ENCODE peak calls at places on chromosomes 11 and 22, in seven cellular contexts. C is sigmoid colon, U is mesenchymal stem cell, E is esophagus squamous epithelium, X is Peyer's patch, T is BE2C, N is endothelial cell of umbilical vein. M is an unnamed sample.

GRCh38 chr22:50090141-50090714 is 422 bp downstream of the MOV10L1 start:
- DNase-seq in C (no peak), X (no peak), E (no peak), N (no peak), U (no peak), T (no peak), M (no peak)

GRCh38 chr11:41273908-41274307 is 185.5 kb downstream of the LRRC4C start:
- DNase-seq in T (no peak), E (no peak), X (no peak), C (no peak), U (no peak), N (no peak), M (no peak)

GRCh38 chr11:119210035-119210434 is 3.9 kb downstream of the CBL start:
- DNase-seq in E (no peak), C (no peak), U (peak; percentile 44), N (no peak), T (no peak), X (no peak), M (no peak)

GRCh38 chr22:37758698-37759097 is 49.0 kb upstream of the GCAT start:
- DNase-seq in E (no peak), N (no peak), C (no peak), X (no peak), U (peak; percentile 61), T (no peak), M (no peak)

GRCh38 chr11:70146309-70146708 is 56.8 kb upstream of the FADD start:
- DNase-seq in C (no peak), N (no peak), E (no peak), T (no peak), U (no peak), X (no peak), M (no peak)

GRCh38 chr22:30044369-30044768 is 35.9 kb upstream of the HORMAD2 start:
- DNase-seq in X (no peak), N (peak; percentile 92), T (peak; percentile 46), U (peak; percentile 85), C (peak; percentile 53), E (no peak), M (peak; percentile 76)

GRCh38 chr11:122108192-122108799 is 7.7 kb downstream of the BLID start:
- DNase-seq in T (peak; percentile 50), U (peak; percentile 59), N (peak; percentile 55), E (no peak), X (no peak), C (no peak), M (peak; percentile 49)

GRCh38 chr11:128689586-128689945 is 4.3 kb upstream of the FLI1 start:
- DNase-seq in E (no peak), X (no peak), N (no peak), U (no peak), T (no peak), C (no peak), M (no peak)

GRCh38 chr11:130070829-130071205 is 1.1 kb downstream of the APLP2 start:
- DNase-seq in T (no peak), N (no peak), E (no peak), C (no peak), X (no peak), U (peak; percentile 39), M (no peak)

GRCh38 chr11:13141731-13142724 is 132.9 kb downstream of the RASSF10 start:
- DNase-seq in E (no peak), N (no peak), U (no peak), T (no peak), X (no peak), C (no peak), M (peak; percentile 21)

GRCh38 chr11:11985016-11985715 is 23.3 kb downstream of the DKK3 start:
- DNase-seq in T (no peak), N (no peak), U (peak; percentile 82), C (peak; percentile 42), X (no peak), E (no peak), M (no peak)
- H3K4me1 ChIP-seq in T (peaks cover 9% of the 10 kb centered on the region), N (peaks cover 53% of the 10 kb centered on the region), U (peaks cover 26% of the 10 kb centered on the region), C (peaks cover 10% of the 10 kb centered on the region), X (no peaks in the 10 kb centered on the region), E (no peaks in the 10 kb centered on the region), M (no peaks in the 10 kb centered on the region)

GRCh38 chr11:44605068-44605708 is 39.7 kb downstream of the CD82 start:
- DNase-seq in X (no peak), E (no peak), T (no peak), N (no peak), U (no peak), C (no peak), M (no peak)

GRCh38 chr11:44606472-44606871 is 41.0 kb downstream of the CD82 start:
- DNase-seq in E (no peak), X (no peak), T (no peak), C (no peak), U (no peak), N (no peak), M (no peak)

GRCh38 chr11:44605965-44606364 is 40.5 kb downstream of the CD82 start:
- DNase-seq in U (no peak), N (no peak), X (no peak), E (no peak), T (no peak), C (no peak), M (no peak)

GRCh38 chr11:44602810-44603410 is 37.4 kb downstream of the CD82 start:
- DNase-seq in T (no peak), E (no peak), U (no peak), C (no peak), X (no peak), N (no peak), M (no peak)

DNA sequence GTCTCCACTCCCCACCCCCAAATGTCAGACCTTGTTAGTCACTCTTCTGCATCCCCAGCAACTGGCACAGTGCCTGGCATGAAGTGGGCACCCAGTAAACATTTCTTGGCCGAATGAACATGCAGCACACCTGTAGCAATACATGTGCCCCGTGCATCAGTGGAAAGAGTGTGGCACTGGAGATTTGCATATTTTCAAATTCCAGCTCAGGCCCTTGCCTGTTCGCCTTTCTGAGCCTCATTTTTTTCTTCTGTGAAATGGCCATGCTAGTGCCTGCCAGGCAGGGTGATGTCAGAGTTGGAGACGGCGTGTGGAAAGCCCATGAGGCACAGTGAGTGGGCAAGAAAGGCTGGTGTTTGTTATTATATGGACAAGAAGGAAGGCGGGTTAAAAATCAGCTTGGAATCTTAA is 38.7 kb downstream of the CD82 start:
- DNase-seq in E (no peak), C (no peak), N (no peak), U (no peak), T (no peak), X (no peak), M (no peak)
- H3K4me1 ChIP-seq in E (peaks cover 17% of the 10 kb centered on the region), C (peaks cover 28% of the 10 kb centered on the region), N (peaks cover under 1% of the 10 kb centered on the region), U (peaks cover 38% of the 10 kb centered on the region), T (no peaks in the 10 kb centered on the region), X (peaks cover 33% of the 10 kb centered on the region), M (peaks cover 18% of the 10 kb centered on the region)

GRCh38 chr22:20573830-20574615 is 66.6 kb downstream of the MED15 start:
- DNase-seq in U (no peak), X (peak; percentile 46), N (no peak), C (no peak), T (no peak), E (no peak), M (no peak)
- H3K4me1 ChIP-seq in U (peaks cover 29% of the 10 kb centered on the region), X (peaks cover 10% of the 10 kb centered on the region), N (no peaks in the 10 kb centered on the region), C (peaks cover 6% of the 10 kb centered on the region), T (no peaks in the 10 kb centered on the region), E (peaks cover 17% of the 10 kb centered on the region), M (no peaks in the 10 kb centered on the region)

DNA sequence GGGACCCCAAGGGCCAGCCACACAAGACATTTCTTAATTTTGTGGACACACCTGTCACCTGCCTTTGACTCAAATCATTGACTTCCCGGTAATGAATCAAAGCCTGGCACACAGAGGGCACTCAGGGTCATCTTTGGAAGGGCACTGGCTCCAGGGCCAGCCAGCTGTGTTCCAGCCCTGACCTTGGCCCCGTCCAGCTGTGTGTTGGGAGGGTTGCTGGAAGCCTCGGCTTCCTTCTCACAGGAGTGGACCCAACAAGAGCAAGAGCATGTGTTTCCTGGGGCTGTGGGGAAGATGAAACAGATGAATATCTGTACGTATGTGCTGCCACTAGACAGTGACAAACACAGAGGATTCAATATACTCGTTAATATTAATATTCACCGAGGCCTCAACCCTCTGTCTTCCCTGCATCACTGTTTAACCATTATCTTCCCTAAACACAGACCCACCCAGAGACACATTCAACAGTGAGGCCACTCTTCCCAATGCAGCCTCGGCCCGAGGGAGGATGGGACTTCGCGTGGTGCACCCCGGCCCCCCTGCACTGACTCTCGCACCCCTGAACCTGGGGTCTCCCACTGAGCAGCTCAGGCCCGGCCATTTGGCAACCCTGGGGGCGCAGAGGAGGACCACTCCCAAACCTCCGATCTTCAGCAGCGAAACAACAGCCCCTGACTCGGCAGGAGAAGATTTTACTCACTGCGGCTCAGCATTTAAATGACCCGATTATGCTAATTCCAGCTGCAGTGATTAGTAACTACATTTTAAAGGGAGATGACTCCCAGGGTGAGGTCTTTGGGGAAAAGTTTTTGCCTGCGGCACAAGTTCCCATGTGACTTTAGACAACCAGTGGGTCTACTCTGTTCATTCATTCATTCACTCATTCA is 45.7 kb downstream of the PHF21B start:
- DNase-seq in T (no peak), N (no peak), U (no peak), X (no peak), C (no peak), E (no peak), M (no peak)
- H3K4me1 ChIP-seq in T (no peaks in the 10 kb centered on the region), N (no peaks in the 10 kb centered on the region), U (no peaks in the 10 kb centered on the region), X (no peaks in the 10 kb centered on the region), C (no peaks in the 10 kb centered on the region), E (no peaks in the 10 kb centered on the region), M (no peaks in the 10 kb centered on the region)

GRCh38 chr11:68927280-68928107 is 23.8 kb downstream of the IGHMBP2 start:
- DNase-seq in T (no peak), E (no peak), X (no peak), U (no peak), C (no peak), N (no peak), M (no peak)
- H3K4me1 ChIP-seq in T (no peaks in the 10 kb centered on the region), E (peaks cover 3% of the 10 kb centered on the region), X (peaks cover 10% of the 10 kb centered on the region), U (peaks cover 1% of the 10 kb centered on the region), C (peaks cover 46% of the 10 kb centered on the region), N (no peaks in the 10 kb centered on the region), M (no peaks in the 10 kb centered on the region)

GRCh38 chr11:125346565-125347260 is 149.4 kb downstream of the FEZ1 start:
- DNase-seq in X (peak; percentile 16), U (no peak), E (no peak), N (no peak), C (no peak), T (no peak), M (no peak)
- H3K4me1 ChIP-seq in X (no peaks in the 10 kb centered on the region), U (peaks cover 63% of the 10 kb centered on the region), E (peaks cover 5% of the 10 kb centered on the region), N (no peaks in the 10 kb centered on the region), C (peaks cover 22% of the 10 kb centered on the region), T (no peaks in the 10 kb centered on the region), M (no peaks in the 10 kb centered on the region)

M was measured in mucosa of descending colon.